ENCODE peak calls at places on chromosomes 2 and 18, in four cellular contexts. One of them, this sample, is unnamed.

GRCh38 chr2:70854416-70854815 is 18.8 kb upstream of the CD207 start:
- DNase-seq in neural progenitor cell: no peak
- DNase-seq in IMR-90: no peak
- DNase-seq in trophoblast cell: no peak
- DNase-seq in this sample: no peak

GRCh38 chr2:186347472-186347871 is 138.6 kb upstream of the ZC3H15 start:
- DNase-seq in neural progenitor cell: no peak
- DNase-seq in IMR-90: peak; percentile 2
- DNase-seq in trophoblast cell: no peak
- DNase-seq in this sample: no peak

GRCh38 chr2:27494284-27494943 is 586 bp downstream of the FNDC4 start:
- DNase-seq in neural progenitor cell: peak; percentile 42
- DNase-seq in IMR-90: peak; percentile 20
- DNase-seq in trophoblast cell: peak; percentile 35
- DNase-seq in this sample: no peak

GRCh38 chr2:223994562-223995162 is 37.4 kb downstream of the MRPL44 start:
- DNase-seq in neural progenitor cell: no peak
- DNase-seq in IMR-90: no peak
- DNase-seq in trophoblast cell: no peak
- DNase-seq in this sample: no peak

GRCh38 chr2:62410926-62411456 is 95.0 kb downstream of the TMEM17 start:
- DNase-seq in neural progenitor cell: no peak
- DNase-seq in IMR-90: no peak
- DNase-seq in trophoblast cell: no peak
- DNase-seq in this sample: no peak

GRCh38 chr2:54839526-54840255 is 116.2 kb downstream of the EML6 start:
- DNase-seq in neural progenitor cell: no peak
- DNase-seq in IMR-90: no peak
- DNase-seq in trophoblast cell: no peak
- DNase-seq in this sample: no peak

GRCh38 chr2:201882353-201883095 is 76.2 kb downstream of the CDK15 start:
- DNase-seq in neural progenitor cell: peak; percentile 53
- DNase-seq in IMR-90: peak; percentile 70
- DNase-seq in trophoblast cell: no peak
- DNase-seq in this sample: peak; percentile 21

GRCh38 chr18:7618821-7619410 is 51.8 kb downstream of the PTPRM start:
- DNase-seq in neural progenitor cell: peak; percentile 84
- DNase-seq in IMR-90: no peak
- DNase-seq in trophoblast cell: no peak
- DNase-seq in this sample: no peak

GRCh38 chr2:50347355-50348044 is 684.4 kb downstream of the NRXN1 start:
- DNase-seq in neural progenitor cell: peak; percentile 81
- DNase-seq in IMR-90: no peak
- DNase-seq in trophoblast cell: no peak
- DNase-seq in this sample: no peak

GRCh38 chr2:118371500-118371899 is 283.2 kb downstream of the INSIG2 start:
- DNase-seq in neural progenitor cell: peak; percentile 84
- DNase-seq in IMR-90: peak; percentile 18
- DNase-seq in trophoblast cell: peak; percentile 10
- DNase-seq in this sample: peak; percentile 43

GRCh38 chr2:143145056-143145455 is 15.8 kb downstream of the ARHGAP15 start:
- DNase-seq in neural progenitor cell: no peak
- DNase-seq in IMR-90: no peak
- DNase-seq in trophoblast cell: no peak
- DNase-seq in this sample: no peak

GRCh38 chr2:111169268-111169667 is 48.6 kb downstream of the BCL2L11 start:
- DNase-seq in neural progenitor cell: no peak
- DNase-seq in IMR-90: no peak
- DNase-seq in trophoblast cell: no peak
- DNase-seq in this sample: no peak

GRCh38 chr18:12476955-12477354 is 69.2 kb downstream of the PRELID3A start:
- DNase-seq in neural progenitor cell: no peak
- DNase-seq in IMR-90: no peak
- DNase-seq in trophoblast cell: no peak
- DNase-seq in this sample: no peak

GRCh38 chr18:50306944-50307343 is 19.5 kb upstream of the CXXC1 start:
- DNase-seq in neural progenitor cell: peak; percentile 24
- DNase-seq in IMR-90: peak; percentile 16
- DNase-seq in trophoblast cell: no peak
- DNase-seq in this sample: no peak

GRCh38 chr18:25921677-25922421 is 168.6 kb downstream of the SS18 start:
- DNase-seq in neural progenitor cell: peak; percentile 39
- DNase-seq in IMR-90: peak; percentile 20
- DNase-seq in trophoblast cell: peak; percentile 43
- DNase-seq in this sample: no peak

GRCh38 chr18:79926306-79926705 is 25.1 kb downstream of the SLC66A2 start:
- DNase-seq in neural progenitor cell: no peak
- DNase-seq in IMR-90: no peak
- DNase-seq in trophoblast cell: no peak
- DNase-seq in this sample: no peak

GRCh38 chr18:22822024-22822423 is 111.1 kb upstream of the RBBP8 start:
- DNase-seq in neural progenitor cell: peak; percentile 58
- DNase-seq in IMR-90: peak; percentile 78
- DNase-seq in trophoblast cell: no peak
- DNase-seq in this sample: peak; percentile 64

GRCh38 chr2:221205103-221205502 is 367.0 kb downstream of the EPHA4 start:
- DNase-seq in neural progenitor cell: no peak
- DNase-seq in IMR-90: no peak
- DNase-seq in trophoblast cell: no peak
- DNase-seq in this sample: no peak

GRCh38 chr2:221285156-221285555 is 286.9 kb downstream of the EPHA4 start:
- DNase-seq in neural progenitor cell: no peak
- DNase-seq in IMR-90: no peak
- DNase-seq in trophoblast cell: no peak
- DNase-seq in this sample: no peak

GRCh38 chr2:4883375-4883774 is 808.8 kb upstream of the SOX11 start:
- DNase-seq in neural progenitor cell: no peak
- DNase-seq in IMR-90: no peak
- DNase-seq in trophoblast cell: no peak
- DNase-seq in this sample: no peak
- H3K9me3 ChIP-seq in neural progenitor cell: no peaks in the 10 kb centered on the region
- H3K9me3 ChIP-seq in IMR-90: peaks cover 16% of the 10 kb centered on the region
- H3K9me3 ChIP-seq in trophoblast cell: peaks cover 7% of the 10 kb centered on the region
- H3K9me3 ChIP-seq in this sample: no peaks in the 10 kb centered on the region

DNA sequence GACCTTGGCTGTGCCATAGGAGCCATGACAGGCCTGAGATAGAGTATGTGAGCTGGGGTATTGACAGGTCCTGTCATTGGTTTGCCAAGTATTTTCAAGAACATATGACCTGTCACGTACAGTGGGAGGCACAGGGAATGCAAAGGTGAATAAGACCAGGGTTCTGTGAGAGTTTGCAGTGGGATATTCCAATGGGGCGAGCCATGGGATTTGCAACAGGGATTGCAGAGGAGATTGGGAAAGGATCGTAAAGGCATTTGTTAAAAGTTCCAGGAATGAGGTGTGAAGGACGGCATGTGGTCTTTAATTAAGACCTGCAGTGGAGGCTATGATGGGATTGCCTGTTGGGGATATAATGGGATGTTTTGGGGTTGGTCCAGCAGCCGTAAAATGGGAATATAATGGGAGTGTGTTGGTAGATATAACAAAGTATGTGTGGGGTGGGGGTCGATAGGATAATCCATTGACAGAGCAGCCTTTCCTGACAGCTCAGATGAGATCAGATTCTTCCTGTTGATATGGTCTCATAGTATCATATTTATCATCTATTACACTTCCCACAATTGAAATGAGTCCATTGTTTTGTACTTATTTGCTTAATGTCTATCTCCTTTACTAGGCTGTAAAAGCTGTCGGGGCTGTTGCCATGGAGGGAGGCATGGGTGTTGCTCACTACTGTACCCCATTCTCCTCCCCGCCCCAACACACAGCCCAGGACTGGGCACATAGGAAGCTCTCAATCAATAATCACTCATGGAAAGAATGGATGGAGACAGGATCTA is 38.1 kb downstream of the PKDCC start:
- DNase-seq in neural progenitor cell: no peak
- DNase-seq in IMR-90: no peak
- DNase-seq in trophoblast cell: no peak
- DNase-seq in this sample: no peak
- H3K9me3 ChIP-seq in neural progenitor cell: no peaks in the 10 kb centered on the region
- H3K9me3 ChIP-seq in IMR-90: no peaks in the 10 kb centered on the region
- H3K9me3 ChIP-seq in trophoblast cell: no peaks in the 10 kb centered on the region
- H3K9me3 ChIP-seq in this sample: no peaks in the 10 kb centered on the region

DNA sequence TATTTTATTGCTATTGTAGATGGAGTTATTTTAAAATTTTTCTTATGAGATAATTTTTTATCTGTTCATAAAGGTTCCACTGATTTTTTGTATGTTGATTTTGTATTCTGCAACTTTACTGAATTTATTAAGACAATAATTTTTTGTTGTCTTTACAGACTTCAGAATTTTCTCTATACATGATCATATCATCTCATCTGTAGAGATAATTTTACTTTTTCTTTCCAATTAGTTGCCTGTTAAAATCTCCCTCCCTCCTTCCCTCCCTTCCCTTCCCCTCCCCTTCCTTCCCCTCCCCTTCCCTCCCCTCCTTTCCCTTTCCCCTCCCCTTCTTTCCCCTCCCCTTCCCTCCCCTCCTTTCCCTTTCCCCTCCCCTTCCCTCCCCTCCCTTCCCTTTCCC is 378.1 kb downstream of the SOCS6 start:
- DNase-seq in neural progenitor cell: no peak
- DNase-seq in IMR-90: no peak
- DNase-seq in trophoblast cell: no peak
- DNase-seq in this sample: no peak
- H3K9me3 ChIP-seq in neural progenitor cell: no peaks in the 10 kb centered on the region
- H3K9me3 ChIP-seq in IMR-90: peaks cover 16% of the 10 kb centered on the region
- H3K9me3 ChIP-seq in trophoblast cell: peaks cover 6% of the 10 kb centered on the region
- H3K9me3 ChIP-seq in this sample: no peaks in the 10 kb centered on the region

GRCh38 chr2:31693882-31694281 is 113.1 kb upstream of the SRD5A2 start:
- DNase-seq in neural progenitor cell: peak; percentile 12
- DNase-seq in IMR-90: no peak
- DNase-seq in trophoblast cell: no peak
- DNase-seq in this sample: no peak
- H3K9me3 ChIP-seq in neural progenitor cell: peaks cover 18% of the 10 kb centered on the region
- H3K9me3 ChIP-seq in IMR-90: peaks cover 16% of the 10 kb centered on the region
- H3K9me3 ChIP-seq in trophoblast cell: peaks cover 13% of the 10 kb centered on the region
- H3K9me3 ChIP-seq in this sample: peaks cover 11% of the 10 kb centered on the region

GRCh38 chr2:89842180-89842908 is 1150.9 kb downstream of the RPIA start:
- DNase-seq in neural progenitor cell: no peak
- DNase-seq in IMR-90: no peak
- DNase-seq in trophoblast cell: no peak
- DNase-seq in this sample: no peak

GRCh38 chr2:89848114-89848513 is 1156.6 kb downstream of the RPIA start:
- DNase-seq in neural progenitor cell: no peak
- DNase-seq in IMR-90: no peak
- DNase-seq in trophoblast cell: no peak
- DNase-seq in this sample: no peak

GRCh38 chr2:89841476-89841840 is 1150.0 kb downstream of the RPIA start:
- DNase-seq in neural progenitor cell: no peak
- DNase-seq in IMR-90: no peak
- DNase-seq in trophoblast cell: no peak
- DNase-seq in this sample: no peak

GRCh38 chr2:89845532-89845931 is 1154.1 kb downstream of the RPIA start:
- DNase-seq in neural progenitor cell: no peak
- DNase-seq in IMR-90: no peak
- DNase-seq in trophoblast cell: no peak
- DNase-seq in this sample: no peak

DNA sequence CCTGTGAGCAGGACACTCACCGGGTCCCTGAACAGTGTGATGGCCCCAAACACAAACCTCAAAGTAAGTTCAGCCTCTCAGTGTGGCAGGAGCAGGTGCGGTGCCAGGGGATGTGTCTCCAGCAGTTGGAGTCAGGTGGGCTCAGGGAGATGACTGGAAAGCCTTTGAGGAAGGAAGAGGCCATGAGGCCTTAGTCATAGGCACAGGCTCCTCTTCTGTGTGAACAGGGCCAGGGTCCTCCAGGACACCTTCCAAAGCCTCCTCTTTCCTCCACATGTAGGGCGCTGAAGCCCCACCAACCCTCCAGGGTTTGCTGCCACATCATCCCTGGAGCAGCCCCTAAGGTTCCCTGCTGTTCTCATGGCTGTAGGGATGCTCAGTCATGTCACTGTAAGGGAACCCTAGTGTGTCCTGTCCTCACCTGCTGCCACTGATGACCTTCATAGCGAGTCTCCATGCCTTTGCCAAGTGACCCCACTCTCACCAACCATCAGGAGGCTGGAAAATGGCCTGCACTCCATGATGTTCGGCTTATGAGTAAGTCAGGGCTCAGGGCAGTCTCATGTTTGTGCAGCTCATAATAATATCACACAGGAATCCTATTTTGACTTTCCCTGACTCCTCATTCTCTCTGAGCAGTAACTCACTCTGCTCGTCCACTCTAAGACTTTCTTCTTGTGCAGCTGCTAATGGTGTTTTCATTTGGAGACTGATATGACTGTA is 1152.9 kb downstream of the RPIA start:
- DNase-seq in neural progenitor cell: no peak
- DNase-seq in IMR-90: no peak
- DNase-seq in trophoblast cell: no peak
- DNase-seq in this sample: no peak
- H3K9me3 ChIP-seq in neural progenitor cell: peaks cover 72% of the 10 kb centered on the region
- H3K9me3 ChIP-seq in IMR-90: peaks cover 39% of the 10 kb centered on the region
- H3K9me3 ChIP-seq in trophoblast cell: peaks cover 30% of the 10 kb centered on the region
- H3K9me3 ChIP-seq in this sample: peaks cover 9% of the 10 kb centered on the region

GRCh38 chr2:383173-383572 is 95.3 kb upstream of the ALKAL2 start:
- DNase-seq in neural progenitor cell: peak; percentile 59
- DNase-seq in IMR-90: no peak
- DNase-seq in trophoblast cell: no peak
- DNase-seq in this sample: no peak

GRCh38 chr2:383888-384287 is 96.0 kb upstream of the ALKAL2 start:
- DNase-seq in neural progenitor cell: no peak
- DNase-seq in IMR-90: no peak
- DNase-seq in trophoblast cell: no peak
- DNase-seq in this sample: peak; percentile 16

GRCh38 chr2:381919-382833 is 94.3 kb upstream of the ALKAL2 start:
- DNase-seq in neural progenitor cell: no peak
- DNase-seq in IMR-90: no peak
- DNase-seq in trophoblast cell: no peak
- DNase-seq in this sample: no peak

GRCh38 chr2:386406-387103 is 98.7 kb upstream of the ALKAL2 start:
- DNase-seq in neural progenitor cell: no peak
- DNase-seq in IMR-90: no peak
- DNase-seq in trophoblast cell: no peak
- DNase-seq in this sample: no peak

GRCh38 chr2:385061-385460 is 97.2 kb upstream of the ALKAL2 start:
- DNase-seq in neural progenitor cell: no peak
- DNase-seq in IMR-90: no peak
- DNase-seq in trophoblast cell: no peak
- DNase-seq in this sample: no peak
- H3K9me3 ChIP-seq in neural progenitor cell: peaks cover 6% of the 10 kb centered on the region
- H3K9me3 ChIP-seq in IMR-90: peaks cover 35% of the 10 kb centered on the region
- H3K9me3 ChIP-seq in trophoblast cell: no peaks in the 10 kb centered on the region
- H3K9me3 ChIP-seq in this sample: no peaks in the 10 kb centered on the region